ENCODE peak calls at places on chromosomes 12 and 14, in nine cellular contexts. P is RWPE2; O is ovary; A is choroid plexus epithelial cell; N is Calu3; R is CD4-positive, alpha-beta T cell; X is nephron progenitor cell; F is tibial artery; U is astrocyte of the spinal cord. S is an unnamed sample.

GRCh38 chr12:77572371-77572770 is 258.3 kb upstream of the NAV3 start:
- DNase-seq in P (no peak), O (no peak), A (no peak), N (no peak), R (no peak), X (no peak), F (no peak), U (no peak), S (no peak)

GRCh38 chr12:69966839-69967238 is 141.8 kb downstream of the MYRFL start:
- DNase-seq in P (no peak), O (no peak), A (peak; percentile 19), N (no peak), R (no peak), X (no peak), F (peak; percentile 25), U (no peak), S (no peak)

GRCh38 chr12:98823012-98823411 is 177.9 kb downstream of the APAF1 start:
- DNase-seq in P (no peak), O (no peak), A (no peak), N (no peak), R (no peak), X (no peak), F (no peak), U (no peak), S (no peak)

GRCh38 chr12:131066886-131067490 is 113.3 kb downstream of the ADGRD1 start:
- DNase-seq in P (no peak), O (peak; percentile 82), A (no peak), N (no peak), R (no peak), X (no peak), F (peak; percentile 18), U (no peak), S (peak; percentile 70)

GRCh38 chr12:58781609-58782008 is 138.7 kb downstream of the LRIG3 start:
- DNase-seq in P (no peak), O (no peak), A (no peak), N (no peak), R (no peak), X (no peak), F (no peak), U (no peak), S (no peak)

GRCh38 chr14:64337901-64338615 is 43.9 kb upstream of the ESR2 start:
- DNase-seq in P (peak; percentile 81), O (no peak), A (peak; percentile 63), N (peak; percentile 42), R (no peak), X (peak; percentile 83), F (peak; percentile 70), U (peak; percentile 62), S (peak; percentile 94)

GRCh38 chr12:69330475-69331473 is 17.4 kb upstream of the LYZ start:
- DNase-seq in P (no peak), O (peak; percentile 38), A (peak; percentile 18), N (peak; percentile 49), R (peak; percentile 64), X (peak; percentile 29), F (no peak), U (peak; percentile 4), S (no peak)

GRCh38 chr12:88113871-88114270 is 28.0 kb downstream of the CEP290 start:
- DNase-seq in P (no peak), O (no peak), A (peak; percentile 9), N (no peak), R (no peak), X (no peak), F (no peak), U (peak; percentile 11), S (no peak)

GRCh38 chr14:22497671-22498093 is 91.3 kb downstream of the DAD1 start:
- DNase-seq in P (no peak), O (no peak), A (no peak), N (no peak), R (no peak), X (no peak), F (no peak), U (no peak), S (no peak)

GRCh38 chr14:38505221-38506095 is 249.6 kb upstream of the CLEC14A start:
- DNase-seq in P (no peak), O (no peak), A (no peak), N (no peak), R (no peak), X (no peak), F (no peak), U (no peak), S (no peak)

GRCh38 chr14:67514650-67515385 is 18.3 kb upstream of the PLEKHH1 start:
- DNase-seq in P (no peak), O (peak; percentile 50), A (peak; percentile 45), N (peak; percentile 40), R (peak; percentile 28), X (peak; percentile 55), F (peak; percentile 28), U (peak; percentile 32), S (no peak)

GRCh38 chr12:119613319-119613936 is 19.9 kb downstream of the TMEM233 start:
- DNase-seq in P (no peak), O (no peak), A (peak; percentile 13), N (peak; percentile 42), R (no peak), X (no peak), F (no peak), U (no peak), S (no peak)

GRCh38 chr12:49338830-49339463 is 2.0 kb upstream of the C1QL4 start:
- DNase-seq in P (peak; percentile 13), O (no peak), A (no peak), N (no peak), R (no peak), X (no peak), F (no peak), U (no peak), S (no peak)

GRCh38 chr14:97975960-97976359 is 1178.8 kb downstream of the VRK1 start:
- DNase-seq in P (no peak), O (no peak), A (no peak), N (no peak), R (peak; percentile 33), X (no peak), F (no peak), U (no peak), S (no peak)

GRCh38 chr12:19065223-19065622 is 64.3 kb upstream of the PLEKHA5 start:
- DNase-seq in P (no peak), O (no peak), A (no peak), N (no peak), R (no peak), X (no peak), F (no peak), U (no peak), S (no peak)

GRCh38 chr14:52694761-52695480 is 437 bp downstream of the ERO1A start:
- DNase-seq in P (peak; percentile 69), O (no peak), A (peak; percentile 63), N (peak; percentile 38), R (peak; percentile 55), X (peak; percentile 47), F (no peak), U (peak; percentile 52), S (no peak)
- TF ChIP-seq CTCF in P (no peak), O (no peak), A (no peak), N (no peak), R (no peak), X (no peak), F (no peak), U (no peak), S (no peak)

GRCh38 chr12:122452701-122453285 is 30.3 kb upstream of the CLIP1 start:
- DNase-seq in P (no peak), O (no peak), A (no peak), N (no peak), R (no peak), X (no peak), F (no peak), U (no peak), S (no peak)

GRCh38 chr12:122454250-122454721 is 31.8 kb upstream of the CLIP1 start:
- DNase-seq in P (no peak), O (no peak), A (no peak), N (no peak), R (no peak), X (no peak), F (no peak), U (no peak), S (no peak)

GRCh38 chr12:122454739-122455138 is 32.3 kb upstream of the CLIP1 start:
- DNase-seq in P (no peak), O (no peak), A (no peak), N (no peak), R (no peak), X (no peak), F (no peak), U (no peak), S (no peak)

GRCh38 chr12:122449317-122449716 is 26.8 kb upstream of the CLIP1 start:
- DNase-seq in P (no peak), O (no peak), A (peak; percentile 93), N (peak; percentile 62), R (no peak), X (no peak), F (no peak), U (peak; percentile 62), S (no peak)
- TF ChIP-seq CTCF in P (no peak), O (no peak), A (no peak), N (peak; percentile 13), R (no peak), X (no peak), F (no peak), U (no peak), S (no peak)

DNA sequence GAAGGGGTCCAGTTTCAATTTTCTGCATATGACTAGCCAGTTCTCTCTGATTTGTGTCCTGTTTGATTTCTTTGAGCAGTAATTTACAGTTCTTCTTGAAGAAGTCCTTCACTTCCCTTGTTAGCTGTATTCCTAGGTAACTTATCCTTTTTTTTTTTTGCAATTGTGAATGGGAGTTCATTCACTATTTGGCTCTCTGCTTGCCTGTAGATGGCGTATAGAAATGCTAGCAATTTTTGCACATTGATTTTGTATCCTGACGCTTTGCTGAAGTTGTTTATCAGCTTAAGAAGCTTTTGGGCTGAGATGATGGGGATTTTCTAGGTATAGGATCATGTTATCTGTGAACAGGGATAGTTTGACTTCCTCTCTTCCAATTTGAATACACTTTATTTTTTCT is 77.6 kb upstream of the NID2 start:
- DNase-seq in P (no peak), O (no peak), A (peak; percentile 52), N (no peak), R (no peak), X (no peak), F (no peak), U (no peak), S (no peak)
- TF ChIP-seq CTCF in P (peak; percentile 66), O (no peak), A (peak; percentile 54), N (no peak), R (no peak), X (no peak), F (no peak), U (peak; percentile 29), S (peak; percentile 73)

GRCh38 chr12:114667669-114668150 is 16.3 kb downstream of the TBX3 start:
- DNase-seq in P (no peak), O (no peak), A (no peak), N (no peak), R (no peak), X (no peak), F (no peak), U (no peak), S (no peak)
- TF ChIP-seq CTCF in P (no peak), O (no peak), A (no peak), N (no peak), R (no peak), X (no peak), F (no peak), U (no peak), S (no peak)

GRCh38 chr14:65846469-65846868 is 433.9 kb downstream of the FUT8 start:
- DNase-seq in P (no peak), O (no peak), A (no peak), N (no peak), R (no peak), X (no peak), F (no peak), U (no peak), S (no peak)
- TF ChIP-seq CTCF in P (no peak), O (no peak), A (no peak), N (no peak), R (no peak), X (no peak), F (no peak), U (no peak), S (no peak)

S was measured in chondrocyte.